ENCODE peak calls at places on chromosome 20, in four cellular contexts. N is transverse colon, V is Kasumi-1, G is amniotic stem cell. E is an unnamed sample.

GRCh38 chr20:50916257-50916656 is 15.0 kb downstream of the ADNP start:
- DNase-seq in N (no peak), V (no peak), G (no peak), E (no peak)

GRCh38 chr20:19868383-19868782 is 110.3 kb downstream of the RIN2 start:
- DNase-seq in N (no peak), V (no peak), G (no peak), E (no peak)

GRCh38 chr20:58322083-58322482 is 12.6 kb downstream of the RAB22A start:
- DNase-seq in N (no peak), V (no peak), G (no peak), E (no peak)

GRCh38 chr20:63000036-63000435 is 6.7 kb downstream of the BHLHE23 start:
- DNase-seq in N (no peak), V (no peak), G (no peak), E (no peak)

GRCh38 chr20:16020971-16021370 is 552.3 kb downstream of the KIF16B start:
- DNase-seq in N (no peak), V (no peak), G (no peak), E (no peak)

GRCh38 chr20:6588296-6588695 is 179.2 kb upstream of the BMP2 start:
- DNase-seq in N (peak), V (no peak), G (no peak), E (no peak)

GRCh38 chr20:23668477-23668951 is 20.3 kb downstream of the CST4 start:
- DNase-seq in N (peak), V (peak), G (no peak), E (no peak)

GRCh38 chr20:35947489-35947888 is 6.8 kb downstream of the SCAND1 start:
- DNase-seq in N (no peak), V (peak), G (no peak), E (no peak)

GRCh38 chr20:33423141-33423834 is 20.3 kb downstream of the SNTA1 start:
- DNase-seq in N (peak), V (no peak), G (peak), E (peak)

GRCh38 chr20:38143646-38144554 is 21.2 kb downstream of the TGM2 start:
- DNase-seq in N (peak), V (peak), G (peak), E (peak)

GRCh38 chr20:63531686-63532448 is 5.3 kb downstream of the PTK6 start:
- DNase-seq in N (no peak), V (no peak), G (no peak), E (no peak)

GRCh38 chr20:37968726-37969401 is 64.4 kb downstream of the TTI1 start:
- DNase-seq in N (no peak), V (no peak), G (no peak), E (no peak)

GRCh38 chr20:17542993-17543412 is 11.8 kb upstream of the BFSP1 start:
- DNase-seq in N (no peak), V (no peak), G (peak), E (peak)

GRCh38 chr20:19993937-19994667 is 23.1 kb upstream of the NAA20 start:
- DNase-seq in N (no peak), V (no peak), G (no peak), E (no peak)

GRCh38 chr20:13412806-13413445 is 191.9 kb downstream of the ISM1 start:
- DNase-seq in N (no peak), V (no peak), G (no peak), E (no peak)

GRCh38 chr20:40868568-40869223 is 159.9 kb upstream of the TOP1 start:
- DNase-seq in N (no peak), V (no peak), G (no peak), E (peak)

GRCh38 chr20:5596401-5597193 is 153.6 kb upstream of the SHLD1 start:
- DNase-seq in N (no peak), V (no peak), G (no peak), E (no peak)

GRCh38 chr20:50121858-50122271 is 8.9 kb upstream of the UBE2V1 start:
- DNase-seq in N (no peak), V (no peak), G (no peak), E (peak)

GRCh38 chr20:1472556-1473243 is 6.1 kb upstream of the NSFL1C start:
- DNase-seq in N (no peak), V (peak), G (no peak), E (no peak)

GRCh38 chr20:9294081-9294480 is 220.3 kb upstream of the LAMP5 start:
- DNase-seq in N (no peak), V (no peak), G (no peak), E (peak)

GRCh38 chr20:61764471-61765020 is 301.1 kb downstream of the TAF4 start:
- DNase-seq in N (no peak), V (no peak), G (no peak), E (no peak)

GRCh38 chr20:53515749-53516148 is 77.9 kb downstream of the ZNF217 start:
- DNase-seq in N (no peak), V (no peak), G (no peak), E (no peak)

GRCh38 chr20:10369723-10370090 is 64.3 kb downstream of the MKKS start:
- DNase-seq in N (peak), V (no peak), G (no peak), E (no peak)

GRCh38 chr20:52667358-52667757 is 304.8 kb upstream of the TSHZ2 start:
- DNase-seq in N (no peak), V (no peak), G (no peak), E (no peak)

GRCh38 chr20:3808141-3808479 is 12.0 kb downstream of the CDC25B start:
- DNase-seq in N (peak), V (no peak), G (peak), E (peak)

GRCh38 chr20:23320317-23320716 is 30.3 kb upstream of the NXT1 start:
- DNase-seq in N (no peak), V (peak), G (no peak), E (no peak)

GRCh38 chr20:58717278-58718091 is 24.9 kb downstream of the NPEPL1 start:
- DNase-seq in N (peak), V (no peak), G (no peak), E (no peak)

GRCh38 chr20:11302436-11302835 is 615.3 kb upstream of the BTBD3 start:
- DNase-seq in N (no peak), V (no peak), G (no peak), E (no peak)